ENCODE peak calls at places on chromosomes 12 and 14, in four cellular contexts. Q is AG10803; P is activated CD8-positive, alpha-beta T cell treated with anti-CD3 and anti-CD28 coated beads for 36 hours; D is ovary. O is an unnamed sample.

GRCh38 chr12:468671-469389 is 9.1 kb downstream of the B4GALNT3 start:
- DNase-seq in Q (no peak), P (no peak), D (no peak), O (no peak)

GRCh38 chr12:5534800-5535199 is 102.9 kb downstream of the NTF3 start:
- DNase-seq in Q (no peak), P (no peak), D (no peak), O (no peak)

GRCh38 chr14:44961151-44961729 is 507 bp downstream of the KLHL28 start:
- DNase-seq in Q (peak; percentile 70), P (peak; percentile 81), D (peak; percentile 67), O (peak; percentile 46)

GRCh38 chr14:49545716-49546115 is 40.5 kb downstream of the RPS29 start:
- DNase-seq in Q (no peak), P (no peak), D (no peak), O (no peak)

GRCh38 chr12:27013606-27014084 is 539 bp downstream of the TM7SF3 start:
- DNase-seq in Q (peak; percentile 34), P (peak; percentile 47), D (no peak), O (no peak)

GRCh38 chr14:63045234-63045611 is at the start of gene KCNH5:
- DNase-seq in Q (peak; percentile 12), P (peak; percentile 20), D (no peak), O (no peak)

GRCh38 chr14:54316652-54317051 is 80.2 kb upstream of the CDKN3 start:
- DNase-seq in Q (no peak), P (no peak), D (no peak), O (no peak)

GRCh38 chr14:20418501-20418909 is 5.2 kb upstream of the TEP1 start:
- DNase-seq in Q (no peak), P (no peak), D (no peak), O (no peak)

GRCh38 chr14:31510222-31510621 is 22.4 kb upstream of the GPR33 start:
- DNase-seq in Q (peak; percentile 8), P (no peak), D (no peak), O (peak; percentile 28)

GRCh38 chr14:56198438-56198837 is 80.2 kb downstream of the PELI2 start:
- DNase-seq in Q (no peak), P (no peak), D (no peak), O (no peak)

GRCh38 chr12:11771356-11771755 is 121.9 kb downstream of the ETV6 start:
- DNase-seq in Q (peak; percentile 26), P (peak; percentile 21), D (no peak), O (no peak)

GRCh38 chr12:114285554-114285953 is 120.4 kb downstream of the TBX5 start:
- DNase-seq in Q (no peak), P (no peak), D (no peak), O (no peak)

GRCh38 chr12:570949-571794 is 92.1 kb downstream of the NINJ2 start:
- DNase-seq in Q (peak; percentile 89), P (no peak), D (peak; percentile 76), O (no peak)

GRCh38 chr12:46387697-46388096 is 15.1 kb upstream of the SLC38A2 start:
- DNase-seq in Q (no peak), P (peak; percentile 74), D (no peak), O (no peak)

GRCh38 chr14:24274101-24274543 is 2.7 kb upstream of the RABGGTA start:
- DNase-seq in Q (no peak), P (peak; percentile 76), D (no peak), O (peak; percentile 79)

GRCh38 chr14:105061428-105062047 is 3.7 kb downstream of the GPR132 start:
- DNase-seq in Q (no peak), P (peak; percentile 85), D (no peak), O (peak; percentile 76)

GRCh38 chr12:104212516-104212915 is 3.1 kb upstream of the TXNRD1 start:
- DNase-seq in Q (peak; percentile 17), P (no peak), D (no peak), O (no peak)

GRCh38 chr14:105837349-105838063 is 311.1 kb downstream of the TMEM121 start:
- DNase-seq in Q (no peak), P (no peak), D (no peak), O (no peak)

GRCh38 chr12:1606021-1606622 is 11.7 kb upstream of the FBXL14 start:
- DNase-seq in Q (peak; percentile 85), P (peak; percentile 85), D (peak; percentile 95), O (peak; percentile 63)

GRCh38 chr12:19397534-19397933 is 41.8 kb upstream of the AEBP2 start:
- DNase-seq in Q (no peak), P (no peak), D (no peak), O (no peak)

GRCh38 chr14:103402700-103403099 is 17.5 kb downstream of the MARK3 start:
- DNase-seq in Q (peak; percentile 23), P (no peak), D (no peak), O (no peak)

GRCh38 chr14:64340560-64341196 is 46.5 kb upstream of the ESR2 start:
- DNase-seq in Q (no peak), P (no peak), D (no peak), O (no peak)

GRCh38 chr12:85489194-85489593 is 209.2 kb downstream of the ALX1 start:
- DNase-seq in Q (no peak), P (no peak), D (no peak), O (no peak)

GRCh38 chr12:49389092-49389703 is 21.9 kb downstream of the SPATS2 start:
- DNase-seq in Q (no peak), P (peak; percentile 81), D (no peak), O (no peak)

GRCh38 chr12:117875652-117876491 is 92.9 kb downstream of the KSR2 start:
- DNase-seq in Q (no peak), P (peak; percentile 54), D (no peak), O (no peak)

GRCh38 chr14:63893701-63894458 is 41.1 kb downstream of the SYNE2 start:
- DNase-seq in Q (peak; percentile 90), P (no peak), D (peak; percentile 47), O (no peak)

GRCh38 chr12:38279756-38280155 is 36.8 kb upstream of the ALG10B start:
- DNase-seq in Q (no peak), P (no peak), D (no peak), O (no peak)

GRCh38 chr12:78376257-78376656 is 488.3 kb upstream of the SYT1 start:
- DNase-seq in Q (peak; percentile 31), P (no peak), D (no peak), O (no peak)

GRCh38 chr12:112012775-112013600 is at the start of the genes ERP29 and TMEM116:
- DNase-seq in Q (peak; percentile 98), P (peak; percentile 100), D (peak; percentile 100), O (peak; percentile 99)
- TF ChIP-seq CTCF in Q (peak; percentile 49), P (peak; percentile 63), D (peak; percentile 50), O (peak; percentile 15)

GRCh38 chr12:8590842-8591545 is 21.7 kb downstream of the AICDA start:
- DNase-seq in Q (no peak), P (peak; percentile 53), D (no peak), O (peak; percentile 82)
- TF ChIP-seq CTCF in Q (no peak), P (no peak), D (no peak), O (peak; percentile 10)

GRCh38 chr12:90958995-90959394 is 4.0 kb upstream of the CCER1 start:
- DNase-seq in Q (peak; percentile 43), P (no peak), D (no peak), O (no peak)
- TF ChIP-seq CTCF in Q (peak; percentile 54), P (no peak), D (no peak), O (no peak)

GRCh38 chr14:30185832-30186231 is 258.2 kb upstream of the PRKD1 start:
- DNase-seq in Q (no peak), P (no peak), D (no peak), O (no peak)
- TF ChIP-seq CTCF in Q (peak; percentile 9), P (no peak), D (no peak), O (no peak)

GRCh38 chr14:58638231-58639205 is 756 bp downstream of the DACT1 start:
- DNase-seq in Q (peak; percentile 36), P (peak; percentile 31), D (peak; percentile 63), O (peak; percentile 65)

GRCh38 chr14:58639842-58640484 is 2.2 kb downstream of the DACT1 start:
- DNase-seq in Q (peak; percentile 96), P (peak; percentile 12), D (no peak), O (peak; percentile 58)

GRCh38 chr14:58636129-58636528 is 1.6 kb upstream of the DACT1 start:
- DNase-seq in Q (no peak), P (no peak), D (no peak), O (no peak)

GRCh38 chr14:58637040-58637390 is 747 bp upstream of the DACT1 start:
- DNase-seq in Q (peak; percentile 89), P (peak; percentile 72), D (peak; percentile 63), O (no peak)

DNA sequence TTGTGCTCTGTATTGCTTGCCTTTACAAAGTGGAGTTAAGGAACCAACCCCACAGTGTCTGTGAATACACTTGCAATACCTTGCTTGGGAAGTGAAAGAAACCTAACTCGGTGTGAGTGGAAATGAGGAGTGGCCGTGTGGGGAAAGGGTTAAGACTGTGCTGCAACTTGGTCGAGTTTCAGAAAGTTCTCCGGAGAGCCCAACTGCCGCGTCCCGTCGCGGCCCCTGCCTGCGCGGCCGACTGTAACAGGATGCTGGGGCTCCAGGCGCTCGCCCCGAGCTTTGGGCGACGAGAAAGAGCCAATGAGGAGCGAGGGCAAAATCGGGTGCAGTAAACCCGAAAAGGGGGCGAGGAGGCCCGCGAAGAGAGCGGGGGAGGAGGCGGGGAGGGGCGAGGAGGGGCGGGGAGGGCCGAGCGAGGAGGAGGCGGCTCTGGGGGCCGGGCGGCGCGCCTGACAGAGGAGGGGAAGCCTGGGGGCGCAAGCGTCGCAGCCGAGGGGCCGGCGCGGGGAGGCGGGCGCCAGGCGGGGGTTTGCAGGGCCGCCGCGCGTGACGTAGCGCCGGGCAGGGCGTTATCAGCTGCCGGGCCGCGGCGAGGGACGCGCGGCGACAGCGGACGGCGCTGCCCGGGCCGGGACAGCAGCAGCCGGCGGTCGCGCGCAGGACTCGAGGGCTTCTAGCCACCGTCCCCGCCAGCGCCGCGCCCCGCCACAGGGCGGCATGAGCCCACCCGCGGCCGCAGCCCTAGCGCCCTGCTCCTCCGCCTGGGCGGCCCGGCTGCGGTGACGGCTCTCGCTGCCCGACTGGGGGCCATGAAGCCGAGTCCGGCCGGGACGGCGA is at the start of gene DACT1:
- DNase-seq in Q (peak; percentile 80), P (peak; percentile 69), D (peak; percentile 84), O (peak; percentile 81)
- TF ChIP-seq CTCF in Q (no peak), P (no peak), D (no peak), O (no peak)

O was measured in GM20000.